ENCODE peak calls at places on chromosomes 4 and X, in five cellular contexts. V, G, W, X and Q are unnamed samples.

GRCh38 chr4:98626350-98626749 is 32.1 kb downstream of the TSPAN5 start:
- DNase-seq in V (no peak), G (no peak), W (peak), X (no peak), Q (no peak)

GRCh38 chr4:121182296-121182695 is 18.2 kb upstream of the TNIP3 start:
- DNase-seq in V (no peak), G (no peak), W (peak), X (no peak), Q (no peak)

GRCh38 chrX:124530803-124531202 is 184.4 kb downstream of the SH2D1A start:
- DNase-seq in V (no peak), G (no peak), W (no peak), X (no peak), Q (no peak)

GRCh38 chr4:95984081-95984480 is 144.2 kb downstream of the PDHA2 start:
- DNase-seq in V (no peak), G (no peak), W (no peak), X (no peak), Q (no peak)

GRCh38 chr4:182306792-182307507 is 63.7 kb downstream of the TENM3 start:
- DNase-seq in V (no peak), G (no peak), W (peak), X (no peak), Q (no peak)

GRCh38 chrX:24396236-24396929 is 35.9 kb downstream of the SUPT20HL1 start:
- DNase-seq in V (no peak), G (no peak), W (peak), X (no peak), Q (peak)

GRCh38 chr4:20543131-20543530 is 157.1 kb upstream of the PACRGL start:
- DNase-seq in V (no peak), G (no peak), W (no peak), X (no peak), Q (no peak)

GRCh38 chrX:107496786-107497185 is 47.3 kb downstream of the FRMPD3 start:
- DNase-seq in V (no peak), G (no peak), W (no peak), X (no peak), Q (no peak)

GRCh38 chr4:24824720-24825119 is 29.3 kb downstream of the SOD3 start:
- DNase-seq in V (no peak), G (no peak), W (no peak), X (no peak), Q (no peak)

GRCh38 chr4:78057135-78057599 is at the start of gene FRAS1:
- DNase-seq in V (no peak), G (no peak), W (peak), X (no peak), Q (no peak)

GRCh38 chr4:101114936-101115372 is 232.4 kb downstream of the PPP3CA start:
- DNase-seq in V (no peak), G (no peak), W (peak), X (no peak), Q (no peak)

GRCh38 chr4:21802406-21802805 is 146.2 kb downstream of the KCNIP4 start:
- DNase-seq in V (no peak), G (no peak), W (no peak), X (no peak), Q (no peak)

GRCh38 chrX:71301195-71301924 is at the start of gene ITGB1BP2:
- DNase-seq in V (no peak), G (no peak), W (peak), X (no peak), Q (no peak)

GRCh38 chr4:184446132-184446531 is 28.2 kb downstream of the IRF2 start:
- DNase-seq in V (no peak), G (no peak), W (no peak), X (no peak), Q (no peak)

GRCh38 chr4:2416564-2417195 is 1.8 kb downstream of the ZFYVE28 start:
- DNase-seq in V (no peak), G (no peak), W (no peak), X (no peak), Q (no peak)

GRCh38 chr4:141246243-141246642 is 25.5 kb downstream of the ZNF330 start:
- DNase-seq in V (no peak), G (no peak), W (peak), X (no peak), Q (no peak)

GRCh38 chrX:44938111-44938510 is 65.1 kb downstream of the KDM6A start:
- DNase-seq in V (no peak), G (no peak), W (no peak), X (no peak), Q (no peak)

GRCh38 chr4:37826282-37827029 is at the start of gene PGM2:
- DNase-seq in V (peak), G (peak), W (peak), X (peak), Q (peak)

GRCh38 chr4:179893967-179894590 is 2349.1 kb upstream of the TENM3 start:
- DNase-seq in V (no peak), G (no peak), W (peak), X (no peak), Q (no peak)

GRCh38 chrX:2894885-2895292 is 34.2 kb downstream of the ARSD start:
- DNase-seq in V (no peak), G (no peak), W (peak), X (no peak), Q (no peak)

GRCh38 chr4:105243446-105243845 is 96.8 kb downstream of the TET2 start:
- DNase-seq in V (no peak), G (no peak), W (no peak), X (no peak), Q (no peak)

GRCh38 chrX:120429776-120430535 is 39.1 kb downstream of the LAMP2 start:
- DNase-seq in V (no peak), G (no peak), W (no peak), X (no peak), Q (no peak)

GRCh38 chr4:124206779-124207605 is 505.5 kb downstream of the ANKRD50 start:
- DNase-seq in V (no peak), G (no peak), W (peak), X (no peak), Q (no peak)

GRCh38 chrX:21985332-21985777 is 44.8 kb downstream of the SMS start:
- DNase-seq in V (peak), G (peak), W (peak), X (peak), Q (peak)

GRCh38 chr4:156771171-156771837 is 200.3 kb downstream of the PDGFC start:
- DNase-seq in V (no peak), G (no peak), W (peak), X (no peak), Q (no peak)

GRCh38 chr4:1463927-1464540 is 57.8 kb upstream of the NKX1-1 start:
- DNase-seq in V (no peak), G (no peak), W (no peak), X (no peak), Q (no peak)